ENCODE peak calls at places on chromosomes 6 and 20, in ten cellular contexts. K, U, G, N, E, L, T, A, V and W are unnamed samples.

GRCh38 chr6:4319992-4320683 is 184.8 kb upstream of the ECI2 start:
- DNase-seq in K (peak), U (peak), G (peak), N (no peak), E (no peak), L (no peak), T (no peak), A (no peak), V (no peak), W (no peak)

GRCh38 chr6:117870477-117871243 is 36.4 kb upstream of the SLC35F1 start:
- DNase-seq in K (no peak), U (no peak), G (no peak), N (no peak), E (no peak), L (no peak), T (no peak), A (no peak), V (no peak), W (no peak)

GRCh38 chr6:69796081-69796626 is 656 bp downstream of the LMBRD1 start:
- DNase-seq in K (peak), U (peak), G (peak), N (no peak), E (no peak), L (no peak), T (peak), A (peak), V (no peak), W (peak)

GRCh38 chr6:24858154-24858801 is 59.6 kb upstream of the ARMH2 start:
- DNase-seq in K (peak), U (peak), G (no peak), N (no peak), E (no peak), L (no peak), T (peak), A (peak), V (no peak), W (peak)

GRCh38 chr6:150345786-150346185 is 23.0 kb upstream of the IYD start:
- DNase-seq in K (peak), U (no peak), G (no peak), N (no peak), E (no peak), L (no peak), T (no peak), A (no peak), V (no peak), W (no peak)

GRCh38 chr6:85537055-85537494 is 56.6 kb downstream of the SNX14 start:
- DNase-seq in K (peak), U (peak), G (peak), N (no peak), E (no peak), L (no peak), T (no peak), A (no peak), V (no peak), W (no peak)

GRCh38 chr20:59988141-59988540 is 29.9 kb downstream of the CDH26 start:
- DNase-seq in K (peak), U (no peak), G (peak), N (no peak), E (no peak), L (no peak), T (no peak), A (no peak), V (no peak), W (peak)

GRCh38 chr6:106253194-106253593 is 72.4 kb downstream of the ATG5 start:
- DNase-seq in K (peak), U (peak), G (peak), N (no peak), E (no peak), L (no peak), T (no peak), A (no peak), V (no peak), W (no peak)

GRCh38 chr20:5181492-5181891 is 54.7 kb downstream of the CDS2 start:
- DNase-seq in K (no peak), U (no peak), G (no peak), N (no peak), E (no peak), L (no peak), T (no peak), A (no peak), V (no peak), W (no peak)

GRCh38 chr20:61662946-61663460 is 402.7 kb downstream of the TAF4 start:
- DNase-seq in K (no peak), U (no peak), G (no peak), N (no peak), E (peak), L (no peak), T (no peak), A (no peak), V (no peak), W (no peak)

GRCh38 chr6:89693207-89693606 is 54.7 kb upstream of the LYRM2 start:
- DNase-seq in K (no peak), U (no peak), G (peak), N (no peak), E (no peak), L (no peak), T (no peak), A (no peak), V (no peak), W (no peak)

GRCh38 chr6:89690944-89691324 is 52.4 kb upstream of the LYRM2 start:
- DNase-seq in K (no peak), U (no peak), G (no peak), N (no peak), E (no peak), L (no peak), T (no peak), A (no peak), V (no peak), W (no peak)

GRCh38 chr6:89692256-89692655 is 53.7 kb upstream of the LYRM2 start:
- DNase-seq in K (no peak), U (no peak), G (no peak), N (no peak), E (no peak), L (no peak), T (no peak), A (no peak), V (no peak), W (no peak)

GRCh38 chr6:89688328-89688727 is 49.8 kb upstream of the LYRM2 start:
- DNase-seq in K (no peak), U (no peak), G (no peak), N (no peak), E (no peak), L (no peak), T (no peak), A (no peak), V (no peak), W (no peak)

DNA sequence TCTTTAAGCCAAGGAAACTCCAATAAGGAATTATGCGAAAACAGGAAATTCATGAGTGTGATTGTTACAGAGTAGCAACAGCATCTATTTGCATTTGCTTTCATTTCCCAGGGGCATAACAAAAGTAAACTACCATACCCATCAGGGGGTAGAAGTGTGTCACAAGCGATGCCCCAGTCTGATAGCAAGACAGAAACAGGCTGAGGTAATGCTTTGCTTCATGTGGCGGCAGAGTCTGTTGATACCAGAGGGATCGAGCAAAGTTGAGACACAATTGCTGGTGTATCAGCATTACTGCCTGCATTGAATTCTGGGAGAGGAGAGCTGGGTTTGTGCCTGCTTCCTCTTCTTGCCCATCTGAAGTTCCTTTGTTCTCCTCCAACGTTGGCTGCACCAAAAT is 51.2 kb upstream of the LYRM2 start:
- DNase-seq in K (no peak), U (no peak), G (no peak), N (no peak), E (peak), L (no peak), T (no peak), A (no peak), V (no peak), W (no peak)
- TF ChIP-seq CTCF in K (no peak), U (no peak), G (no peak), N (no peak), E (peak), L (no peak), T (no peak), A (no peak), V (no peak), W (no peak)

GRCh38 chr6:3211681-3212080 is 15.8 kb downstream of the TUBB2B start:
- DNase-seq in K (no peak), U (peak), G (no peak), N (no peak), E (peak), L (no peak), T (no peak), A (no peak), V (no peak), W (no peak)

GRCh38 chr6:3208775-3209113 is 18.7 kb downstream of the TUBB2B start:
- DNase-seq in K (no peak), U (no peak), G (no peak), N (no peak), E (no peak), L (no peak), T (no peak), A (no peak), V (no peak), W (no peak)

GRCh38 chr6:3208096-3208774 is 19.2 kb downstream of the TUBB2B start:
- DNase-seq in K (peak), U (peak), G (peak), N (no peak), E (no peak), L (no peak), T (peak), A (no peak), V (no peak), W (no peak)

GRCh38 chr6:3210024-3210610 is 17.3 kb downstream of the TUBB2B start:
- DNase-seq in K (no peak), U (no peak), G (peak), N (no peak), E (no peak), L (no peak), T (no peak), A (no peak), V (no peak), W (no peak)

DNA sequence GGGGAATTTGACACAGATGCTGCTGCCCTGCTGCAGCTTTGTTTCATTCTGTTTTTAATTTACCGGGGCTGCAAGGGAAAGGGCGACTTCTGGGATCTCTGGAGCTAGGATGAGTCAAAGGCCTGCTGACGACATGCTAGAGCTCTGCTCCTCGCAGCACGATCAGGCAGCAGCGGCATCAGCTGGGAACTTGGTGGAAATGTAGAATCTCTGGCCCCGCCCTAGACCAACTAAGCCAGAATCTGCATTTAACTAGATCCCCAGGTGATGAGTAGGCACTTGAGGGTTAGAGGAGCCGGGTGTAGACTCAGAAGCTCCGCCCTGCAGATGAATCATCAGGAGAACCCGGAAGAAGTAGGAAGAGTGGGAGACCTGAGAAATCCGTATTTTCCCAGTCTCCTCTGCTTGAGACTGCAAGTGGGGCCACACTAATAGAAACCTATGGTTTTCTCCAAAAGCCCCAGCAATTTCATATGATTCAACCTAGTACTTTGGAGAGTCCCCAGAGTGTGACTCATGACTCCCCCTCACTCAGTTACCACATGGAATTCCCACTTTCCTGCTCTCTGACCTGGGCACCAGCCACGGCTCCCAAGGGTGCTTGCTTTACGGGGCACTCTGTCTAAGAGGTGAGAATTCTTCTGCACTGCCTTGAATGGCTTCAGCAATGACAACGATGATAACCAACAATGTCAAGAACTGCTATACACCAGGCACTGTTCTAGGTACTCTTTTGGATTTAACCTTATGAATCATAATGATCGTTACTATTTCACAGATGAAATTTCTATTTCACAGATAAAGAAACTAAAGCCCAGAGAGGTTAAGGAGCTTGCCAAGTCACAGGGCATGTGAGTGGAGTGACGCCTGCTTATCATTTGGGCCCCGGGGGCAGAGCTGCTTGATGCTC is 18.1 kb downstream of the TUBB2B start:
- DNase-seq in K (peak), U (peak), G (peak), N (peak), E (no peak), L (no peak), T (peak), A (no peak), V (no peak), W (peak)
- TF ChIP-seq CTCF in K (peak), U (peak), G (peak), N (no peak), E (no peak), L (no peak), T (no peak), A (no peak), V (no peak), W (no peak)

DNA sequence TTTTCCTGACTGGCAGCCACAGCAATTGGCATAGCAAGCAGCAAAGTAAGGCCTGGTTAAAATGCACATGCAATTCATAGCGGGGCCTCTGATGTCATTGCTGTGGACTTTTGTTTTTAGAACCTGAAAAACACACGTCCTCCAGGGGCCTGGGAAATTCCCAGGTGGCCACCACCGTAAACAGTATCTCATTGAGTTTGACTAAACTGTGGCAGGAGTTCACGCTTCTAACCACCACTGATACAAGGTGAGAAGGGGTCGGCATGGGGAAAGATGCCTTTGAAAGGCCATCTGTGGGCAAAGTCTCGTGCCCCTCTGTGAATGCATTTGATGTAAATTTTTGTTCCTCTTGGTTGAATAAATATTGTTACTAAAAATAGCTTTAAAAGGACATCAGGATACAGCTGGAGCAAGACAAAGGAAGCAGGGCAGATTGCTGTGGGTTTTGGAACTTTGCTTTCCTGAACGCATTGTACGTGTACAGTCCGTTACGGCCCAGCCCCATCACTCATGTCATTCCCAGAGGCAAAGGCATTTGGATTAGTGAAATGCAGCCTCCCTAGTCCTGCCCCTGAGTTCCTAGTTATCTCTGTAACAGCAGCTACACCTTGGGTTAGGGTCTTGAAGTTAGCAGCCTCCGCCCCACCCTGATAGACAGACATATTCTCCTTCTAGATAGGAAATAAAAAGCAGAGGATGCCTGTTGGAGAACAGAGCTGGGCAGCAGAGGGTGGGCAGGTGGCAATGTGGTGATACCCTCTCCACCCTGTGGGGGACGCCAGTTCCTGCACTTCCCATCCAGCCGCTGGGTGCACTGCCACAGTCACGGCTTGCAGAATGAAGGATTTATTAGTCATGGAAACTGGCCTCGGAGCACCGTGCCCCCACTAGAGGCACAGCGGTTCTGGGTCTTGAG is 80.3 kb downstream of the ZDHHC14 start:
- DNase-seq in K (no peak), U (peak), G (peak), N (no peak), E (no peak), L (peak), T (no peak), A (no peak), V (no peak), W (peak)
- TF ChIP-seq CTCF in K (no peak), U (no peak), G (peak), N (no peak), E (peak), L (no peak), T (no peak), A (no peak), V (no peak), W (no peak)

GRCh38 chr20:46348972-46349741 is 40.9 kb upstream of the CDH22 start:
- DNase-seq in K (peak), U (peak), G (peak), N (peak), E (peak), L (peak), T (no peak), A (peak), V (peak), W (peak)

GRCh38 chr20:46346770-46347169 is 38.5 kb upstream of the CDH22 start:
- DNase-seq in K (no peak), U (no peak), G (no peak), N (no peak), E (no peak), L (no peak), T (no peak), A (no peak), V (no peak), W (no peak)

GRCh38 chr20:46349742-46350056 is 41.4 kb upstream of the CDH22 start:
- DNase-seq in K (no peak), U (no peak), G (no peak), N (no peak), E (no peak), L (no peak), T (no peak), A (no peak), V (no peak), W (no peak)

GRCh38 chr20:46347831-46348230 is 39.5 kb upstream of the CDH22 start:
- DNase-seq in K (no peak), U (no peak), G (no peak), N (no peak), E (no peak), L (no peak), T (no peak), A (no peak), V (no peak), W (no peak)

DNA sequence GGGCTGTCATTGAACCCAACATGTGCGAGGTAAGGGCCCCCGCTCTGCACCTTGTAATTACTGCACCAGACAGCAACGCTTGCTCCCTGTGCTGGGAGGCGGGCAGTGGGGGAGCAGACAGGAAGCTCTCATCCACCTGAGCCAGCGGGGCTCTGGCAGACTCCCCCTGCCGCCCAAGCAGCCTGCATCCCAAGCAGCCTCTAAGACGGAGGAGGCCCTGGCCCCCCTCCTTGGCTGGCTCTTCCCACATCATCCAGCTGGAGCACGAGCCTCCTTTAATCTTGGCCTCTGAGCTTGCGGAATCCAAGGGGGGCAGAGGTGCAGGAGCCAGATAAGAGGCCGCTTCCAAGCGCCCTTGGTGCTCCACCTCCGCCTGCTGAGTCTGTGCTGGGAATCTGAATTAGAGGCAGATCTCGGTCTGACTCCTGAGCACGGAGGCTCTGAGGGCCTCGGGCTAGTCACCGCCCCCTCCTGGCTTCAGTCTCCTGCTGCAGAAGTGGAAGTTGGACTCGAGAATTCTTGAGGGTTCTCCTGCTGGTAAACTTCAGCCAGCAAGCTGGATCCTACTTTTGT is 40.0 kb upstream of the CDH22 start:
- DNase-seq in K (peak), U (peak), G (peak), N (no peak), E (no peak), L (peak), T (no peak), A (no peak), V (no peak), W (no peak)
- TF ChIP-seq CTCF in K (no peak), U (peak), G (no peak), N (no peak), E (no peak), L (no peak), T (no peak), A (no peak), V (no peak), W (no peak)